ENCODE peak calls at places on chromosomes 2 and 18, in five cellular contexts. K, F, L, N and T are unnamed samples.

GRCh38 chr2:151999058-151999457 is 99.8 kb downstream of the CACNB4 start:
- DNase-seq in K (peak; percentile 59), F (peak; percentile 70), L (peak; percentile 36), N (peak; percentile 38), T (peak; percentile 51)

GRCh38 chr2:36663851-36664715 is 32.4 kb upstream of the VIT start:
- DNase-seq in K (no peak), F (peak; percentile 71), L (peak; percentile 35), N (peak; percentile 37), T (peak; percentile 93)

GRCh38 chr2:82355622-82356021 is 2051.1 kb upstream of the LRRTM1 start:
- DNase-seq in K (no peak), F (no peak), L (no peak), N (no peak), T (no peak)

GRCh38 chr2:126200538-126200937 is 455.4 kb upstream of the GYPC start:
- DNase-seq in K (no peak), F (no peak), L (no peak), N (no peak), T (no peak)

GRCh38 chr2:161170917-161171594 is 10.8 kb downstream of the TANK start:
- DNase-seq in K (no peak), F (no peak), L (no peak), N (no peak), T (peak; percentile 59)

GRCh38 chr2:148817210-148817708 is 57.8 kb upstream of the KIF5C start:
- DNase-seq in K (no peak), F (peak; percentile 3), L (no peak), N (no peak), T (peak; percentile 7)

GRCh38 chr2:133448195-133448594 is 120.1 kb downstream of the NCKAP5 start:
- DNase-seq in K (no peak), F (no peak), L (no peak), N (no peak), T (no peak)

GRCh38 chr2:179424571-179424970 is 159.9 kb upstream of the SESTD1 start:
- DNase-seq in K (no peak), F (no peak), L (no peak), N (no peak), T (no peak)

GRCh38 chr2:82525744-82526143 is 1933.3 kb downstream of the SUCLG1 start:
- DNase-seq in K (no peak), F (no peak), L (no peak), N (no peak), T (no peak)

GRCh38 chr18:57954928-57955327 is 89.1 kb upstream of the NEDD4L start:
- DNase-seq in K (no peak), F (no peak), L (no peak), N (no peak), T (no peak)

GRCh38 chr2:133825778-133826177 is 257.5 kb upstream of the NCKAP5 start:
- DNase-seq in K (no peak), F (no peak), L (no peak), N (no peak), T (no peak)

GRCh38 chr2:218166791-218167190 is at the start of gene CXCR1:
- DNase-seq in K (no peak), F (peak; percentile 56), L (no peak), N (no peak), T (no peak)

GRCh38 chr2:101697794-101698418 is 399 bp downstream of the MAP4K4 start:
- DNase-seq in K (no peak), F (no peak), L (no peak), N (no peak), T (peak; percentile 67)

GRCh38 chr2:222436040-222436413 is 11.7 kb downstream of the SGPP2 start:
- DNase-seq in K (no peak), F (peak; percentile 11), L (no peak), N (no peak), T (no peak)